ENCODE peak calls at places on chromosomes 1 and 21, in seven cellular contexts. B is stimulated activated CD4-positive, alpha-beta T cell treated with anti-CD3 and anti-CD28 coated beads, Interleukin-1b, Interleukin-23, amount 100 ng/mL, for 24 hours; M is HFFc6; D is fibroblast of lung; L is activated CD4-positive, CD25-positive, alpha-beta regulatory T cell; G is stimulated activated CD8-positive, alpha-beta memory T cell treated with anti-CD3 and anti-CD28 coated beads, Interleukin-4, amount 100 ng/mL, for 4 hours; O is NCI-H1694. Z is an unnamed sample.

GRCh38 chr1:47881505-47882442 is 115.4 kb downstream of the TRABD2B start:
- DNase-seq in G (no peak), O (peak; percentile 72), D (no peak), B (no peak), M (no peak), L (no peak), Z (no peak)

GRCh38 chr1:115433483-115433882 is 95.4 kb upstream of the NGF start:
- DNase-seq in D (no peak), L (no peak), G (no peak), B (no peak), M (no peak), O (no peak), Z (no peak)

GRCh38 chr1:5758859-5759578 is 233.2 kb downstream of the NPHP4 start:
- DNase-seq in D (no peak), L (no peak), G (no peak), M (no peak), O (no peak), B (no peak), Z (no peak)

GRCh38 chr1:19877821-19878636 is 4.2 kb upstream of the OTUD3 start:
- DNase-seq in M (peak; percentile 21), D (no peak), B (no peak), O (no peak), L (no peak), G (no peak), Z (peak; percentile 80)

GRCh38 chr1:22736496-22737088 is 26.0 kb downstream of the EPHB2 start:
- DNase-seq in G (no peak), D (no peak), L (no peak), B (no peak), M (no peak), O (no peak), Z (no peak)

GRCh38 chr1:156754219-156754618 is 2.7 kb upstream of the HDGF start:
- DNase-seq in M (no peak), B (no peak), G (no peak), D (no peak), O (no peak), L (no peak), Z (no peak)

GRCh38 chr21:33041981-33042380 is 16.2 kb downstream of the OLIG2 start:
- DNase-seq in M (peak; percentile 2), B (no peak), G (no peak), D (peak; percentile 52), O (no peak), L (no peak), Z (no peak)

GRCh38 chr1:8727809-8728213 is 89.6 kb downstream of the RERE start:
- DNase-seq in G (no peak), O (no peak), M (no peak), B (no peak), L (no peak), D (peak; percentile 27), Z (no peak)

GRCh38 chr1:241531195-241532172 is 694 bp upstream of the KMO start:
- DNase-seq in D (peak; percentile 68), B (no peak), G (no peak), O (peak; percentile 82), L (no peak), M (peak; percentile 70), Z (peak; percentile 73)

GRCh38 chr1:43543567-43543966 is 12.9 kb downstream of the PTPRF start:
- DNase-seq in D (no peak), B (no peak), O (no peak), M (no peak), L (no peak), G (no peak), Z (no peak)

GRCh38 chr1:28190996-28191645 is 14.6 kb upstream of the PTAFR start:
- DNase-seq in O (no peak), G (no peak), D (no peak), B (no peak), L (no peak), M (no peak), Z (no peak)

GRCh38 chr1:186487163-186487562 is 26.2 kb upstream of the PDC start:
- DNase-seq in O (no peak), G (no peak), D (peak; percentile 26), B (no peak), M (no peak), L (no peak), Z (no peak)

GRCh38 chr21:31203371-31204054 is 140.5 kb downstream of the TIAM1 start:
- DNase-seq in O (no peak), M (no peak), D (peak; percentile 59), B (no peak), G (no peak), L (no peak), Z (no peak)

GRCh38 chr1:171226757-171227370 is 21.4 kb upstream of the FMO1 start:
- DNase-seq in D (peak; percentile 69), G (no peak), L (no peak), B (no peak), M (peak; percentile 60), O (peak; percentile 25), Z (peak; percentile 47)

GRCh38 chr1:117093091-117093534 is 28.4 kb downstream of the TRIM45 start:
- DNase-seq in G (no peak), M (peak; percentile 99), B (no peak), L (no peak), D (peak; percentile 100), O (no peak), Z (no peak)

GRCh38 chr1:209150114-209150513 is 433.4 kb upstream of the CAMK1G start:
- DNase-seq in D (peak; percentile 52), O (no peak), M (no peak), G (no peak), B (no peak), L (no peak), Z (peak; percentile 28)

Z was measured in NCI-H1048.